ENCODE peak calls at places on chromosomes 12 and 14, in six cellular contexts. One of them, this sample, is unnamed.

GRCh38 chr14:100547633-100548294 is 39.5 kb downstream of the BEGAIN start:
- DNase-seq in fibroblast of lung: peak
- DNase-seq in HepG2: no peak
- DNase-seq in astrocyte of the spinal cord: peak
- DNase-seq in AG04450: no peak
- DNase-seq in thoracic aorta: no peak
- DNase-seq in this sample: peak

GRCh38 chr12:52672321-52672933 is 7.8 kb downstream of the KRT1 start:
- DNase-seq in astrocyte of the spinal cord: no peak
- DNase-seq in HepG2: peak
- DNase-seq in thoracic aorta: no peak
- DNase-seq in AG04450: no peak
- DNase-seq in fibroblast of lung: peak
- DNase-seq in this sample: no peak

GRCh38 chr12:46110928-46111699 is 120.7 kb upstream of the SCAF11 start:
- DNase-seq in AG04450: no peak
- DNase-seq in astrocyte of the spinal cord: no peak
- DNase-seq in HepG2: peak
- DNase-seq in fibroblast of lung: no peak
- DNase-seq in thoracic aorta: no peak
- DNase-seq in this sample: no peak

GRCh38 chr14:83491091-83491490 is 1957.4 kb upstream of the SEL1L start:
- DNase-seq in AG04450: no peak
- DNase-seq in fibroblast of lung: no peak
- DNase-seq in astrocyte of the spinal cord: no peak
- DNase-seq in thoracic aorta: no peak
- DNase-seq in HepG2: no peak
- DNase-seq in this sample: no peak

GRCh38 chr14:50967719-50968266 is 23.5 kb upstream of the PYGL start:
- DNase-seq in thoracic aorta: no peak
- DNase-seq in AG04450: no peak
- DNase-seq in astrocyte of the spinal cord: no peak
- DNase-seq in fibroblast of lung: no peak
- DNase-seq in HepG2: no peak
- DNase-seq in this sample: no peak

GRCh38 chr12:47078733-47079364 is 572 bp upstream of the PCED1B start:
- DNase-seq in astrocyte of the spinal cord: no peak
- DNase-seq in AG04450: no peak
- DNase-seq in HepG2: no peak
- DNase-seq in fibroblast of lung: peak
- DNase-seq in thoracic aorta: no peak
- DNase-seq in this sample: peak

GRCh38 chr12:122368361-122369073 is 54.0 kb downstream of the CLIP1 start:
- DNase-seq in thoracic aorta: no peak
- DNase-seq in fibroblast of lung: peak
- DNase-seq in AG04450: peak
- DNase-seq in HepG2: no peak
- DNase-seq in astrocyte of the spinal cord: peak
- DNase-seq in this sample: no peak

GRCh38 chr12:53205747-53206146 is 1.3 kb downstream of the ITGB7 start:
- DNase-seq in fibroblast of lung: peak
- DNase-seq in thoracic aorta: no peak
- DNase-seq in HepG2: no peak
- DNase-seq in AG04450: peak
- DNase-seq in astrocyte of the spinal cord: peak
- DNase-seq in this sample: peak

GRCh38 chr14:60242420-60242819 is 6.6 kb upstream of the PPM1A start:
- DNase-seq in thoracic aorta: no peak
- DNase-seq in HepG2: no peak
- DNase-seq in AG04450: no peak
- DNase-seq in astrocyte of the spinal cord: no peak
- DNase-seq in fibroblast of lung: no peak
- DNase-seq in this sample: peak

GRCh38 chr14:68076451-68076850 is 256.9 kb downstream of the RAD51B start:
- DNase-seq in HepG2: peak
- DNase-seq in AG04450: no peak
- DNase-seq in thoracic aorta: no peak
- DNase-seq in fibroblast of lung: peak
- DNase-seq in astrocyte of the spinal cord: peak
- DNase-seq in this sample: no peak

GRCh38 chr14:96617635-96618034 is 115.5 kb downstream of the PAPOLA start:
- DNase-seq in AG04450: no peak
- DNase-seq in HepG2: no peak
- DNase-seq in thoracic aorta: no peak
- DNase-seq in fibroblast of lung: no peak
- DNase-seq in astrocyte of the spinal cord: no peak
- DNase-seq in this sample: no peak

GRCh38 chr14:76546426-76547221 is 170.7 kb downstream of the ESRRB start:
- DNase-seq in thoracic aorta: no peak
- DNase-seq in HepG2: peak
- DNase-seq in fibroblast of lung: no peak
- DNase-seq in astrocyte of the spinal cord: no peak
- DNase-seq in AG04450: no peak
- DNase-seq in this sample: peak

GRCh38 chr12:113359133-113359938 is 949 bp downstream of the PLBD2 start:
- DNase-seq in HepG2: no peak
- DNase-seq in fibroblast of lung: peak
- DNase-seq in AG04450: no peak
- DNase-seq in astrocyte of the spinal cord: no peak
- DNase-seq in thoracic aorta: no peak
- DNase-seq in this sample: no peak

GRCh38 chr12:11482955-11483354 is 87.6 kb upstream of the PRB2 start:
- DNase-seq in astrocyte of the spinal cord: peak
- DNase-seq in thoracic aorta: no peak
- DNase-seq in HepG2: no peak
- DNase-seq in fibroblast of lung: peak
- DNase-seq in AG04450: no peak
- DNase-seq in this sample: no peak

GRCh38 chr14:92400579-92401444 is 77.8 kb downstream of the SLC24A4 start:
- DNase-seq in AG04450: no peak
- DNase-seq in astrocyte of the spinal cord: no peak
- DNase-seq in fibroblast of lung: no peak
- DNase-seq in thoracic aorta: no peak
- DNase-seq in HepG2: no peak
- DNase-seq in this sample: no peak

GRCh38 chr12:50021071-50021470 is 4.2 kb downstream of the RACGAP1 start:
- DNase-seq in fibroblast of lung: no peak
- DNase-seq in AG04450: no peak
- DNase-seq in HepG2: no peak
- DNase-seq in astrocyte of the spinal cord: no peak
- DNase-seq in thoracic aorta: no peak
- DNase-seq in this sample: no peak

GRCh38 chr12:16350682-16351081 is 3.2 kb downstream of the MGST1 start:
- DNase-seq in astrocyte of the spinal cord: peak
- DNase-seq in thoracic aorta: no peak
- DNase-seq in AG04450: peak
- DNase-seq in fibroblast of lung: peak
- DNase-seq in HepG2: peak
- DNase-seq in this sample: no peak

GRCh38 chr14:73887704-73888459 is 1.2 kb downstream of the ZNF410 start:
- DNase-seq in thoracic aorta: no peak
- DNase-seq in astrocyte of the spinal cord: no peak
- DNase-seq in fibroblast of lung: no peak
- DNase-seq in AG04450: no peak
- DNase-seq in HepG2: peak
- DNase-seq in this sample: no peak

GRCh38 chr14:65228956-65229355 is 126.6 kb upstream of the MAX start:
- DNase-seq in astrocyte of the spinal cord: no peak
- DNase-seq in thoracic aorta: no peak
- DNase-seq in fibroblast of lung: no peak
- DNase-seq in HepG2: no peak
- DNase-seq in AG04450: no peak
- DNase-seq in this sample: no peak

GRCh38 chr12:57046392-57046791 is 3.5 kb downstream of the MYO1A start:
- DNase-seq in fibroblast of lung: no peak
- DNase-seq in astrocyte of the spinal cord: no peak
- DNase-seq in thoracic aorta: no peak
- DNase-seq in HepG2: no peak
- DNase-seq in AG04450: no peak
- DNase-seq in this sample: no peak

GRCh38 chr14:65131176-65131765 is 29.0 kb upstream of the MAX start:
- DNase-seq in fibroblast of lung: peak
- DNase-seq in astrocyte of the spinal cord: peak
- DNase-seq in AG04450: peak
- DNase-seq in thoracic aorta: no peak
- DNase-seq in HepG2: no peak
- DNase-seq in this sample: no peak

GRCh38 chr12:72471806-72472205 is 199.6 kb downstream of the TRHDE start:
- DNase-seq in fibroblast of lung: no peak
- DNase-seq in AG04450: no peak
- DNase-seq in thoracic aorta: no peak
- DNase-seq in HepG2: no peak
- DNase-seq in astrocyte of the spinal cord: no peak
- DNase-seq in this sample: no peak

GRCh38 chr12:115255257-115255656 is 571.3 kb upstream of the TBX3 start:
- DNase-seq in thoracic aorta: no peak
- DNase-seq in AG04450: no peak
- DNase-seq in fibroblast of lung: no peak
- DNase-seq in astrocyte of the spinal cord: no peak
- DNase-seq in HepG2: no peak
- DNase-seq in this sample: no peak

GRCh38 chr12:34297126-34297789 is 275.0 kb downstream of the ALG10 start:
- DNase-seq in HepG2: no peak
- DNase-seq in fibroblast of lung: no peak
- DNase-seq in astrocyte of the spinal cord: no peak
- DNase-seq in AG04450: no peak
- DNase-seq in thoracic aorta: no peak
- DNase-seq in this sample: no peak

DNA sequence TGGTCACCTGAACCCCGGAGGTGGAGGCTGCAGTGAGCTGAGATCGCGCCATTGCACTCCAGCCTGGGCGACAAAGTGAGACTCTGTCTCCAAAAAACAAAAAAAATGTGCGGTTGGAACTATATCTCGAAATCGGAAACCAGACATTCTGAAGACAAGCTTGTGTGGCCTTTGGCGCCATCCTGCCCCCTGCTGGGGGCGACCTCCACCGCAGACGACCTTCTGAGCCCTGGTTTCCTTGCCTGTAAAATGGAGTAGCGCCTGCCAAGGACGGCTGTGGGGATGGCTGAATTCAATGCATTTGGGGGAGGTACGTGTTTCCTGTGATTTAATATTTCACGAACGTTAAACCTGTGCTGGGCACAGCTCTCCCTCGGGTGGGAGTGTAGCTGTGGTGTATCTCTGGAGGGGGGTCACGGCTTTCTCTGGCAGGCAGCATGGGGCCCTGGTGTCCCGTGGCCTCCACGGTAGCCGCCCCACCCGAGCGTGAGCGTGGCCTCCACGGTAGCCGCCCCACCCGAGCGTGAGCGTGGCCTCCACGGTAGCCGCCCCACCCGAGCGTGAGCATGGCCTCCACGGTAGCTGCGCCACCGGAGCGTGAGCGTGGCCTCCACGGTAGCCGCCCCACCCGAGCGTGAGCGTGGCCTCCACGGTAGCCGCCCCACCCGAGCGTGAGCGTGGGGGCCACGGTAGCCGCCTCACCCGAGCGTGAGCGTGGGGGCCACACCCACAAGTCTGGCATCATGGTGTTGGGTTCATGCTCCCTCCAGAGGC is 55.3 kb downstream of the LRCOL1 start:
- DNase-seq in fibroblast of lung: no peak
- DNase-seq in AG04450: no peak
- DNase-seq in astrocyte of the spinal cord: no peak
- DNase-seq in HepG2: peak
- DNase-seq in thoracic aorta: no peak
- DNase-seq in this sample: peak
- TF ChIP-seq CTCF in fibroblast of lung: peak
- TF ChIP-seq CTCF in AG04450: peak
- TF ChIP-seq CTCF in astrocyte of the spinal cord: peak
- TF ChIP-seq CTCF in HepG2: peak
- TF ChIP-seq CTCF in thoracic aorta: no peak
- TF ChIP-seq CTCF in this sample: peak

GRCh38 chr14:78737606-78738005 is 567.4 kb downstream of the NRXN3 start:
- DNase-seq in AG04450: no peak
- DNase-seq in thoracic aorta: no peak
- DNase-seq in astrocyte of the spinal cord: no peak
- DNase-seq in fibroblast of lung: no peak
- DNase-seq in HepG2: no peak
- DNase-seq in this sample: no peak

GRCh38 chr14:78737116-78737515 is 566.9 kb downstream of the NRXN3 start:
- DNase-seq in fibroblast of lung: no peak
- DNase-seq in thoracic aorta: no peak
- DNase-seq in AG04450: no peak
- DNase-seq in astrocyte of the spinal cord: no peak
- DNase-seq in HepG2: no peak
- DNase-seq in this sample: no peak
- TF ChIP-seq CTCF in fibroblast of lung: no peak
- TF ChIP-seq CTCF in thoracic aorta: no peak
- TF ChIP-seq CTCF in AG04450: no peak
- TF ChIP-seq CTCF in astrocyte of the spinal cord: no peak
- TF ChIP-seq CTCF in HepG2: no peak
- TF ChIP-seq CTCF in this sample: no peak

DNA sequence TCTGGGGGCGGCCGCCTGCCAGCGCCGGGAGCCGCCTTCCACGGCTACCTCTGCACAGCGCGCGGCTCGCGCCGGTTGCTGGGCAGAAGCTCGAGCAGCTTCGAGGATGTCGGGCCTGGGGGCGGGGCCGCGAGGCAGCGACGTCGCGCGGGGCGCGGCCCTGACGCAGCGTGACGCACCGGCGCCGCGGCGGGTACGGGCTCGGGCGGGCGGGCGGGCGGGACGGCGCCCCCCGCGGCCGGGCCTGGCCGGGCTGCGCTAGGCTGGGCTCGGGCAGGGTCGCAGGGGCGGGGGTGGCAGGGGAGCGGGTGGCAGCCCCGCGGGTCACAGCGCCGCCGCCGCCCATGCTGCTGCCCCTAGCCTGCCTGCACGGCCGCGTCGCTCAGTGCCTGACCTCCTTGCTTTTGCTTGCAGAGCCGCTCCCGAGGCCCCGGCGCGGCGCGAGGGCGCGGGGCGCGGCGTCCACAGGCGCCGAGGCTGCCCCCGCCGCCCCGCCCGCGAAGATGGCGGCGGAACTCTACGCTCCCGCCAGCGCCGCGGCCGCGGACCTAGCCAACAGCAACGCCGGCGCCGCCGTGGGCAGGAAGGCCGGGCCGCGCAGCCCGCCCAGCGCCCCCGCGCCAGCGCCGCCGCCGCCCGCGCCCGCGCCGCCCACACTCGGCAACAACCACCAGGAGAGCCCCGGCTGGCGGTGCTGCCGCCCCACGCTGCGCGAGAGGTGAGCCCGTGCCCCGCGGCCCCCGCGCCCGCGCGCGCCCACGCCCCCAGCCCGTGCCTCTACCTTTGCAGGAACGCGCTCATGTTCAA is at the start of gene BTBD6:
- DNase-seq in thoracic aorta: peak
- DNase-seq in HepG2: no peak
- DNase-seq in AG04450: peak
- DNase-seq in fibroblast of lung: peak
- DNase-seq in astrocyte of the spinal cord: peak
- DNase-seq in this sample: peak
- TF ChIP-seq CTCF in thoracic aorta: no peak
- TF ChIP-seq CTCF in HepG2: no peak
- TF ChIP-seq CTCF in AG04450: no peak
- TF ChIP-seq CTCF in fibroblast of lung: no peak
- TF ChIP-seq CTCF in astrocyte of the spinal cord: no peak
- TF ChIP-seq CTCF in this sample: no peak

DNA sequence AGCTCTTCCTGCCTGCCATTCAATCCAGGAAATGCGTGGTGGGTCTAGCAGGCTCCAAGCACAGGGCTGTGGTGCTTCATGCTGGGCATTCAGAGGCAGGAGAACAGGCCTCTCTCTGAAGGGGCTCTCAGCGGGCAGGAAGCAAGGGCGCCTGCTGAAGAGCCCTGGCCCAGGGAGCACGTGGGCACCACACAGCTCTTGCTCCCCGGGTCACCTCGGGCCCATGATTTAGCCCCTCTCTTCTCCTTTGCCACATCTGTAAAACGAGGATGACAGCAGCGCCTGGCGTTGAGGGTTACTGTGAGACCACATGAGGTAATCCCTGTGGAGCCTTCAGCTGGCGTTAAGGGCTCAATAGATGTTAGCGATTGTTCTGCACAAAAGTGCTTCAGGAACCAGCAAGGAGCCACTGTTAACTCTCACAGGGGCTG is 37.6 kb upstream of the SPTLC2 start:
- DNase-seq in fibroblast of lung: no peak
- DNase-seq in thoracic aorta: no peak
- DNase-seq in astrocyte of the spinal cord: no peak
- DNase-seq in HepG2: no peak
- DNase-seq in AG04450: no peak
- DNase-seq in this sample: no peak
- TF ChIP-seq CTCF in fibroblast of lung: no peak
- TF ChIP-seq CTCF in thoracic aorta: no peak
- TF ChIP-seq CTCF in astrocyte of the spinal cord: no peak
- TF ChIP-seq CTCF in HepG2: no peak
- TF ChIP-seq CTCF in AG04450: no peak
- TF ChIP-seq CTCF in this sample: no peak

This sample was measured in activated CD8-positive, alpha-beta T cell treated with anti-CD3 and anti-CD28 coated beads for 36 hours.